ENCODE peak calls at places on chromosomes 11 and 22, in six cellular contexts. O, S, R, H, L and B are unnamed samples.

GRCh38 chr11:117970400-117971024 is 15.7 kb upstream of the IL10RA start:
- DNase-seq in H (no peak), O (no peak), S (no peak), L (no peak), R (no peak), B (no peak)

GRCh38 chr11:114017723-114018122 is 41.8 kb upstream of the ZBTB16 start:
- DNase-seq in S (no peak), L (no peak), R (no peak), H (no peak), O (no peak), B (no peak)

GRCh38 chr22:36341640-36342041 is 46.1 kb downstream of the MYH9 start:
- DNase-seq in O (no peak), S (no peak), L (no peak), H (no peak), R (no peak), B (no peak)

GRCh38 chr11:110812334-110812733 is 100.1 kb upstream of the ARHGAP20 start:
- DNase-seq in H (no peak), L (no peak), O (no peak), S (no peak), R (no peak), B (no peak)

GRCh38 chr11:118095967-118096367 is 9.2 kb upstream of the SMIM35 start:
- DNase-seq in H (no peak), O (no peak), L (no peak), S (no peak), R (no peak), B (no peak)

GRCh38 chr11:13661074-13661623 is 7.3 kb upstream of the FAR1 start:
- DNase-seq in H (no peak), L (no peak), R (no peak), O (no peak), S (no peak), B (no peak)

GRCh38 chr11:76282106-76282630 is 75.9 kb upstream of the WNT11 start:
- DNase-seq in O (no peak), H (no peak), S (no peak), R (no peak), L (no peak), B (no peak)

GRCh38 chr11:44630511-44631210 is 65.2 kb downstream of the CD82 start:
- DNase-seq in O (no peak), L (peak; percentile 10), R (no peak), H (no peak), S (no peak), B (no peak)

GRCh38 chr22:46617250-46618103 is 2.7 kb upstream of the GRAMD4 start:
- DNase-seq in O (no peak), R (no peak), L (no peak), H (no peak), S (no peak), B (no peak)

GRCh38 chr22:23398701-23399366 is 181.3 kb downstream of the IGLL1 start:
- DNase-seq in H (no peak), L (no peak), O (no peak), R (no peak), S (no peak), B (no peak)

GRCh38 chr11:119422505-119423416 is at the start of gene THY1:
- DNase-seq in L (no peak), R (peak; percentile 70), H (no peak), O (no peak), S (no peak), B (no peak)

GRCh38 chr11:293852-294661 is 5.1 kb downstream of the PGGHG start:
- DNase-seq in R (no peak), O (no peak), H (no peak), S (no peak), L (no peak), B (no peak)

GRCh38 chr11:69684651-69685050 is 9.5 kb upstream of the LTO1 start:
- DNase-seq in O (no peak), R (no peak), S (no peak), H (no peak), L (no peak), B (no peak)

GRCh38 chr11:13962562-13963168 is at the start of gene SPON1:
- DNase-seq in O (no peak), L (peak; percentile 42), H (no peak), S (no peak), R (peak; percentile 79), B (peak; percentile 16)

GRCh38 chr11:104625246-104625645 is 273.0 kb downstream of the CASP12 start:
- DNase-seq in O (no peak), S (no peak), R (no peak), L (no peak), H (no peak), B (no peak)

GRCh38 chr22:47290706-47291430 is 528.4 kb downstream of the TBC1D22A start:
- DNase-seq in L (peak; percentile 5), H (no peak), R (no peak), S (no peak), O (no peak), B (peak; percentile 7)

GRCh38 chr22:19874307-19875060 is 19.8 kb upstream of the GNB1L start:
- DNase-seq in H (no peak), L (peak; percentile 41), S (no peak), O (no peak), R (no peak), B (no peak)

GRCh38 chr22:21593406-21594232 is 26.1 kb downstream of the UBE2L3 start:
- DNase-seq in S (no peak), L (no peak), R (peak; percentile 37), O (no peak), H (no peak), B (no peak)

GRCh38 chr11:45879803-45880685 is 5.4 kb upstream of the MAPK8IP1 start:
- DNase-seq in L (peak; percentile 77), H (no peak), R (no peak), S (no peak), O (no peak), B (no peak)

GRCh38 chr11:85137597-85137996 is 489.5 kb downstream of the DLG2 start:
- DNase-seq in H (no peak), L (no peak), R (no peak), S (no peak), O (no peak), B (no peak)

GRCh38 chr11:100681064-100681502 is 6.0 kb upstream of the ARHGAP42 start:
- DNase-seq in S (peak; percentile 96), R (no peak), H (peak; percentile 80), L (peak; percentile 51), O (peak; percentile 56), B (peak; percentile 58)

GRCh38 chr22:47372596-47373385 is 610.3 kb downstream of the TBC1D22A start:
- DNase-seq in R (no peak), L (peak; percentile 1), H (no peak), S (no peak), O (no peak), B (no peak)

GRCh38 chr11:130390071-130390758 is 38.2 kb downstream of the ADAMTS8 start:
- DNase-seq in R (no peak), S (no peak), L (peak; percentile 46), H (peak; percentile 24), O (peak; percentile 9), B (no peak)

GRCh38 chr22:50717709-50718351 is 20.2 kb upstream of the ACR start:
- DNase-seq in H (no peak), O (peak; percentile 47), L (no peak), S (no peak), R (no peak), B (no peak)

GRCh38 chr11:86247608-86248007 is 3.1 kb downstream of the EED start:
- DNase-seq in L (no peak), H (no peak), S (no peak), O (no peak), R (no peak), B (no peak)

GRCh38 chr22:36745301-36745995 is 30.5 kb downstream of the IFT27 start:
- DNase-seq in S (no peak), L (no peak), H (no peak), O (no peak), R (no peak), B (no peak)

GRCh38 chr22:38080847-38081635 is 2.9 kb downstream of the SLC16A8 start:
- DNase-seq in O (no peak), H (no peak), S (no peak), R (peak; percentile 52), L (no peak), B (no peak)
- TF ChIP-seq CTCF in O (no peak), H (no peak), S (no peak), R (no peak), L (no peak), B (no peak)

GRCh38 chr11:32870676-32871075 is 21.9 kb upstream of the QSER1 start:
- DNase-seq in H (no peak), L (peak; percentile 14), R (peak; percentile 41), S (no peak), O (peak; percentile 48), B (no peak)
- TF ChIP-seq CTCF in H (peak; percentile 53), L (no peak), R (peak; percentile 37), S (peak; percentile 24), O (peak; percentile 68), B (no peak)

GRCh38 chr22:25382762-25383161 is 163.3 kb downstream of the CRYBB2 start:
- DNase-seq in R (no peak), L (no peak), S (no peak), H (no peak), O (no peak), B (no peak)
- TF ChIP-seq CTCF in R (no peak), L (no peak), S (peak; percentile 13), H (no peak), O (peak; percentile 30), B (no peak)

DNA sequence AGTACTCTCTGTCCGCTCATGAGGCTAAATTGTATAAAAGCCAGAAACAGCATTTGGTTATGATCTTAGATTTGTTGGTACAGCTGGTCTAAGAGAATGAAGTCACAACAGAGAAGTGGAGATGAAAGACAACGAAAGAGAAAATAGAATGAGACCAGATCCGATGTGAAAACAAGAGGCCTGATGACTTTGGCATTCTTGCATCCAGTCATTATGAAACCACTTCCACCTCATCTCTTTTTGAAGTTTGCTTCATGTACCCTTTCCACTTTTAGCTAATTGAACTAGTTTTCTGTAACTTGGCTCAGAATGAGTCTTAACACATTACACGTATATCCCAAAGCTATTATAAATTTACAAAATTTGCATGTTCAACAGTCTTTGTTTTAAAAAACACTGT is 1431.7 kb downstream of the LRRC4C start:
- DNase-seq in L (no peak), R (no peak), S (peak; percentile 40), O (no peak), H (no peak), B (no peak)
- TF ChIP-seq CTCF in L (no peak), R (no peak), S (no peak), O (no peak), H (no peak), B (no peak)

GRCh38 chr11:75014129-75014528 is 25.4 kb downstream of the NEU3 start:
- DNase-seq in H (no peak), R (no peak), O (no peak), L (no peak), S (no peak), B (no peak)
- TF ChIP-seq CTCF in H (no peak), R (no peak), O (no peak), L (no peak), S (no peak), B (no peak)

GRCh38 chr11:66718320-66718971 is 10.6 kb downstream of the SPTBN2 start:
- DNase-seq in O (no peak), R (peak; percentile 66), S (no peak), L (no peak), H (no peak), B (no peak)
- TF ChIP-seq CTCF in O (no peak), R (peak; percentile 49), S (no peak), L (no peak), H (no peak), B (no peak)

GRCh38 chr22:27113211-27114030 is 456.0 kb downstream of the MIAT start:
- DNase-seq in O (no peak), H (peak; percentile 95), L (peak; percentile 67), S (no peak), R (no peak), B (no peak)
- TF ChIP-seq CTCF in O (no peak), H (no peak), L (no peak), S (no peak), R (no peak), B (no peak)